ENCODE peak calls at places on chromosome 17, in five cellular contexts. H, K, B, E and W are unnamed samples.

GRCh38 chr17:67488161-67488560 is 111.1 kb downstream of the PITPNC1 start:
- DNase-seq in H (no peak), K (no peak), B (no peak), E (no peak), W (no peak)

GRCh38 chr17:51046527-51047384 is 73.9 kb downstream of the SPAG9 start:
- DNase-seq in H (peak), K (peak), B (no peak), E (peak), W (no peak)

GRCh38 chr17:47733047-47733413 is at the start of gene TBX21:
- DNase-seq in H (peak), K (no peak), B (peak), E (peak), W (peak)

GRCh38 chr17:66727634-66728570 is 107.0 kb upstream of the CACNG5 start:
- DNase-seq in H (peak), K (peak), B (peak), E (peak), W (no peak)

GRCh38 chr17:41959336-41960095 is 7.1 kb upstream of the CNP start:
- DNase-seq in H (peak), K (peak), B (no peak), E (no peak), W (no peak)

GRCh38 chr17:70298929-70299529 is 129.7 kb downstream of the KCNJ2 start:
- DNase-seq in H (no peak), K (no peak), B (no peak), E (no peak), W (no peak)

GRCh38 chr17:78358538-78359215 is 1.2 kb downstream of the SOCS3 start:
- DNase-seq in H (peak), K (no peak), B (no peak), E (peak), W (no peak)

GRCh38 chr17:34926661-34927060 is 34.6 kb downstream of the CCT6B start:
- DNase-seq in H (no peak), K (no peak), B (no peak), E (no peak), W (no peak)

GRCh38 chr17:2239882-2240430 is 63.6 kb downstream of the SMG6 start:
- DNase-seq in H (peak), K (peak), B (no peak), E (no peak), W (no peak)

GRCh38 chr17:8921147-8921546 is 44.4 kb downstream of the PIK3R5 start:
- DNase-seq in H (no peak), K (no peak), B (no peak), E (no peak), W (no peak)

GRCh38 chr17:2854662-2855061 is 58.4 kb downstream of the RAP1GAP2 start:
- DNase-seq in H (no peak), K (no peak), B (no peak), E (peak), W (no peak)